ENCODE peak calls at places on chromosomes 16 and 17, in five cellular contexts. I is K562, Q is brain microvascular endothelial cell, W is dorsolateral prefrontal cortex, O is GM12865. L is an unnamed sample.

GRCh38 chr17:79824893-79825579 is 14.2 kb downstream of the CBX4 start:
- DNase-seq in I (no peak), Q (no peak), W (no peak), O (no peak), L (no peak)

GRCh38 chr16:19507882-19508281 is 14.0 kb downstream of the GDE1 start:
- DNase-seq in I (no peak), Q (no peak), W (no peak), O (no peak), L (no peak)

GRCh38 chr17:57004944-57005579 is 27.1 kb downstream of the SCPEP1 start:
- DNase-seq in I (no peak), Q (no peak), W (no peak), O (peak; percentile 87), L (peak; percentile 80)

GRCh38 chr17:73759324-73760185 is 115.3 kb upstream of the SDK2 start:
- DNase-seq in I (no peak), Q (no peak), W (no peak), O (no peak), L (no peak)

GRCh38 chr16:14505846-14506245 is 124.2 kb downstream of the PARN start:
- DNase-seq in I (no peak), Q (peak; percentile 79), W (no peak), O (no peak), L (no peak)

GRCh38 chr17:6100146-6100545 is 30.0 kb downstream of the WSCD1 start:
- DNase-seq in I (no peak), Q (no peak), W (peak; percentile 18), O (no peak), L (no peak)

GRCh38 chr17:51819820-51820219 is 338.7 kb downstream of the CA10 start:
- DNase-seq in I (no peak), Q (no peak), W (no peak), O (no peak), L (no peak)

GRCh38 chr17:43020789-43021738 is 1.1 kb downstream of the VAT1 start:
- DNase-seq in I (peak; percentile 89), Q (peak; percentile 67), W (peak; percentile 50), O (no peak), L (no peak)

GRCh38 chr17:46777943-46778915 is 40.3 kb downstream of the WNT3 start:
- DNase-seq in I (peak; percentile 55), Q (no peak), W (peak; percentile 69), O (no peak), L (no peak)

GRCh38 chr17:46783031-46783593 is 35.4 kb downstream of the WNT3 start:
- DNase-seq in I (no peak), Q (no peak), W (no peak), O (no peak), L (no peak)

GRCh38 chr17:46785696-46786095 is 32.8 kb downstream of the WNT3 start:
- DNase-seq in I (no peak), Q (no peak), W (no peak), O (no peak), L (no peak)

GRCh38 chr17:46780003-46780373 is 38.5 kb downstream of the WNT3 start:
- DNase-seq in I (no peak), Q (no peak), W (no peak), O (no peak), L (no peak)

GRCh38 chr17:46782250-46782953 is 36.1 kb downstream of the WNT3 start:
- DNase-seq in I (peak; percentile 84), Q (no peak), W (no peak), O (peak; percentile 38), L (no peak)
- TF ChIP-seq CTCF in I (peak; percentile 94), Q (peak; percentile 92), W (peak; percentile 11), O (peak; percentile 50), L (peak; percentile 59)

GRCh38 chr17:64213995-64214507 is 49.0 kb downstream of the TEX2 start:
- DNase-seq in I (peak; percentile 78), Q (peak; percentile 40), W (no peak), O (no peak), L (no peak)

GRCh38 chr17:64217249-64217652 is 45.8 kb downstream of the TEX2 start:
- DNase-seq in I (no peak), Q (no peak), W (no peak), O (no peak), L (no peak)

GRCh38 chr17:64214950-64215349 is 48.1 kb downstream of the TEX2 start:
- DNase-seq in I (no peak), Q (no peak), W (no peak), O (no peak), L (no peak)

GRCh38 chr17:64216385-64217248 is 46.4 kb downstream of the TEX2 start:
- DNase-seq in I (peak; percentile 62), Q (peak; percentile 44), W (no peak), O (peak; percentile 55), L (peak; percentile 26)

DNA sequence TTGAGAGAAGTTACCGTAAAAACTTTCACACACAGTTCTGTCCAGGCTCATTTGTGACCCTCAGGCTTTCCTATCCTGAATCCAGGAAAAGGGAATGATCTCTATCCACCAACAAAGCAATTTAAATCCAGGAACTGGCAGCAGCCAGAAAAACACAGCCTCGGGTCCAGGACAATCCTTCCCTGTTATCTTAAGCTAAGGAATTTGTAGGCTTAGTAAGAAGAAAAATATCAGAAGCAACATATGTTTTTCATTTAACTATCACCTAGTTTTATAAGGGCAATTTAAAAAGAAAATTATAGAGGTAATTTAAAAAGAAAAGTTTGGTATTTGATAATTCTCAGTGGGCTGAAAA is 47.1 kb downstream of the TEX2 start:
- DNase-seq in I (no peak), Q (peak; percentile 37), W (no peak), O (no peak), L (no peak)
- H3K4me3 ChIP-seq in I (no peak overlapping the region), Q (no peak overlapping the region), W (no peak overlapping the region), O (no peak overlapping the region), L (no peak overlapping the region)

GRCh38 chr17:49677933-49678847 is at the start of gene SPOP:
- DNase-seq in I (peak; percentile 99), Q (peak; percentile 100), W (peak; percentile 100), O (peak; percentile 100), L (peak; percentile 99)
- TF ChIP-seq CTCF in I (no peak), Q (no peak), W (no peak), O (no peak), L (no peak)

GRCh38 chr16:67395458-67396158 is 2.3 kb upstream of the TPPP3 start:
- DNase-seq in I (no peak), Q (no peak), W (no peak), O (no peak), L (no peak)

GRCh38 chr16:67395105-67395457 is 1.8 kb upstream of the TPPP3 start:
- DNase-seq in I (no peak), Q (no peak), W (no peak), O (no peak), L (no peak)

GRCh38 chr16:67397451-67397801 is 4.1 kb upstream of the TPPP3 start:
- DNase-seq in I (no peak), Q (no peak), W (no peak), O (no peak), L (no peak)

GRCh38 chr16:67396775-67397450 is 3.6 kb upstream of the TPPP3 start:
- DNase-seq in I (no peak), Q (no peak), W (no peak), O (no peak), L (no peak)

GRCh38 chr16:67396159-67396774 is 3.0 kb upstream of the TPPP3 start:
- DNase-seq in I (peak; percentile 92), Q (peak; percentile 90), W (no peak), O (peak; percentile 36), L (no peak)
- H3K4me3 ChIP-seq in I (peak overlapping the region; percentile 23), Q (no peak overlapping the region), W (no peak overlapping the region), O (no peak overlapping the region), L (no peak overlapping the region)

GRCh38 chr17:2070241-2071023 is 15.5 kb downstream of the HIC1 start:
- DNase-seq in I (no peak), Q (no peak), W (no peak), O (peak; percentile 97), L (peak; percentile 88)
- TF ChIP-seq CTCF in I (peak; percentile 15), Q (no peak), W (no peak), O (peak; percentile 10), L (peak; percentile 26)

GRCh38 chr17:68288375-68288774 is 2.6 kb downstream of the SLC16A6 start:
- DNase-seq in I (peak; percentile 40), Q (peak; percentile 22), W (no peak), O (peak; percentile 81), L (peak; percentile 76)

GRCh38 chr17:68288804-68289203 is 2.1 kb downstream of the SLC16A6 start:
- DNase-seq in I (no peak), Q (no peak), W (no peak), O (peak; percentile 85), L (peak; percentile 68)

GRCh38 chr17:68289936-68290267 is 1.0 kb downstream of the SLC16A6 start:
- DNase-seq in I (no peak), Q (no peak), W (no peak), O (no peak), L (no peak)

GRCh38 chr17:68290268-68290954 is 516 bp downstream of the SLC16A6 start:
- DNase-seq in I (no peak), Q (no peak), W (peak; percentile 54), O (peak; percentile 74), L (no peak)

DNA sequence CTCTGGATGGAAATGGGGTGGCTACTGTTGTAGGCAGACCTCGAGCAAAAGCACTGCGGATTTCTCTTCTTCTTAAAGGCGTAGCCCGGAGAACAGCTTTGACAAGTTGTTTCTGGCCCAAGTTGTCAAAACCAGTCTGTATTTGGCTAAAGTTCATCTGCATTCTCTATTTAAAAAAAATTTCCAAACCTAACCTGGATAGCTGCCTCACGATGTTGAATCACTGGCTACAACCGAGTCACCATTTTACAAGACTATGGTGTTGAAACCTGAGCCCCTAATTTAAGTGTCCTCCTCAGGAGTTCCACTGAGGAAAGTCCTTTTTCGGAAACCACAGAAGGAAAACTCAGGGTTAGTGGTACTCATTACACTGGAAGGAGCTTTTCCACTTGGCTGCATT is 1.5 kb downstream of the SLC16A6 start:
- DNase-seq in I (no peak), Q (no peak), W (no peak), O (no peak), L (no peak)
- H3K4me3 ChIP-seq in I (no peak overlapping the region), Q (peak overlapping the region; percentile 12), W (peak overlapping the region; percentile 53), O (peak overlapping the region; percentile 91), L (peak overlapping the region; percentile 91)

DNA sequence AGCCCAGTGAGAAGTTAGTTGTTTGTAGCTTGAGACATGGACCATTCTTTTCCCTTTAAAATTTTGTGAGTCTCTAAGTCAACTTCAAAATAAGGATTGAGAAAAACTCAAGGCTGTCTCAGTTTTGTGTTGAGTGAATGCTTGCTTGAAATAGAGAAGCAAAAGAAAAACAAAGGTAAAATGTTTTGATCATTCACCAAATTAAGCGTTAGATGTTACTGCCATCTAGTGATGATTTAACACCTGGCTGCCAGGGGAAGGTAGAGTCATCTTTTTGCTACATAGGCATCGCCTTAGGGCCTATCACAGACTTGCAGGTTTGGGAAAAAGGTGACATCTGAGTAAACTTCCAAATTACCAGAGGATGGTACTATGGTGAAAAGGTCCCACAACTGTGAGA is 74.4 kb downstream of the PCTP start:
- DNase-seq in I (peak; percentile 38), Q (no peak), W (no peak), O (peak; percentile 5), L (no peak)
- TF ChIP-seq CTCF in I (peak; percentile 84), Q (no peak), W (no peak), O (peak; percentile 18), L (peak; percentile 14)

GRCh38 chr17:77887464-77888241 is 70.8 kb upstream of the TNRC6C start:
- DNase-seq in I (no peak), Q (peak; percentile 64), W (peak; percentile 70), O (no peak), L (no peak)
- H3K4me3 ChIP-seq in I (peak overlapping the region; percentile 12), Q (peak overlapping the region; percentile 50), W (peak overlapping the region; percentile 89), O (no peak overlapping the region), L (no peak overlapping the region)

GRCh38 chr17:1899403-1900000 is 69.7 kb downstream of the RPA1 start:
- DNase-seq in I (no peak), Q (no peak), W (no peak), O (no peak), L (no peak)
- TF ChIP-seq CTCF in I (no peak), Q (peak; percentile 36), W (peak; percentile 30), O (no peak), L (peak; percentile 8)

L was measured in GM12864.